ENCODE peak calls at places on chromosomes 3 and 15, in eight cellular contexts. One of them, this sample, is unnamed.
A peak's percentile ranks its signal among the peaks of the same experiment; 100 is the strongest.

GRCh38 chr3:66394261-66395249 is 106.3 kb downstream of the LRIG1 start:
- DNase-seq in T-helper 2 cell: no peak
- DNase-seq in amniotic stem cell: peak; percentile 49
- DNase-seq in Kasumi-1: no peak
- DNase-seq in smooth muscle cell of the brain vasculature: no peak
- DNase-seq in stomach: no peak
- DNase-seq in Right ventricle myocardium inferior: no peak
- DNase-seq in EL: no peak
- DNase-seq in this sample: no peak

GRCh38 chr15:90201150-90201943 is at the start of gene SEMA4B:
- DNase-seq in T-helper 2 cell: peak; percentile 66
- DNase-seq in amniotic stem cell: no peak
- DNase-seq in Kasumi-1: peak; percentile 66
- DNase-seq in smooth muscle cell of the brain vasculature: no peak
- DNase-seq in stomach: peak; percentile 85
- DNase-seq in Right ventricle myocardium inferior: peak; percentile 93
- DNase-seq in EL: peak; percentile 68
- DNase-seq in this sample: peak; percentile 62

GRCh38 chr15:42490743-42491539 is at the start of gene ZNF106:
- DNase-seq in T-helper 2 cell: peak; percentile 89
- DNase-seq in amniotic stem cell: peak; percentile 79
- DNase-seq in Kasumi-1: peak; percentile 83
- DNase-seq in smooth muscle cell of the brain vasculature: no peak
- DNase-seq in stomach: peak; percentile 85
- DNase-seq in Right ventricle myocardium inferior: peak; percentile 90
- DNase-seq in EL: peak; percentile 91
- DNase-seq in this sample: peak; percentile 82

GRCh38 chr3:63979093-63979492 is 44.2 kb downstream of the PSMD6 start:
- DNase-seq in T-helper 2 cell: peak; percentile 61
- DNase-seq in amniotic stem cell: no peak
- DNase-seq in Kasumi-1: no peak
- DNase-seq in smooth muscle cell of the brain vasculature: no peak
- DNase-seq in stomach: no peak
- DNase-seq in Right ventricle myocardium inferior: no peak
- DNase-seq in EL: peak; percentile 53
- DNase-seq in this sample: no peak

GRCh38 chr3:151580592-151580991 is 119.7 kb upstream of the IGSF10 start:
- DNase-seq in T-helper 2 cell: no peak
- DNase-seq in amniotic stem cell: peak; percentile 16
- DNase-seq in Kasumi-1: no peak
- DNase-seq in smooth muscle cell of the brain vasculature: no peak
- DNase-seq in stomach: no peak
- DNase-seq in Right ventricle myocardium inferior: no peak
- DNase-seq in EL: peak; percentile 73
- DNase-seq in this sample: no peak

GRCh38 chr3:14772533-14773138 is 46.1 kb upstream of the FGD5 start:
- DNase-seq in T-helper 2 cell: no peak
- DNase-seq in amniotic stem cell: no peak
- DNase-seq in Kasumi-1: no peak
- DNase-seq in smooth muscle cell of the brain vasculature: no peak
- DNase-seq in stomach: no peak
- DNase-seq in Right ventricle myocardium inferior: no peak
- DNase-seq in EL: no peak
- DNase-seq in this sample: no peak

GRCh38 chr3:4719011-4719649 is 226.0 kb downstream of the ITPR1 start:
- DNase-seq in T-helper 2 cell: no peak
- DNase-seq in amniotic stem cell: no peak
- DNase-seq in Kasumi-1: no peak
- DNase-seq in smooth muscle cell of the brain vasculature: no peak
- DNase-seq in stomach: no peak
- DNase-seq in Right ventricle myocardium inferior: no peak
- DNase-seq in EL: no peak
- DNase-seq in this sample: no peak

GRCh38 chr3:129505341-129505740 is 23.1 kb upstream of the RHO start:
- DNase-seq in T-helper 2 cell: no peak
- DNase-seq in amniotic stem cell: no peak
- DNase-seq in Kasumi-1: no peak
- DNase-seq in smooth muscle cell of the brain vasculature: no peak
- DNase-seq in stomach: no peak
- DNase-seq in Right ventricle myocardium inferior: no peak
- DNase-seq in EL: no peak
- DNase-seq in this sample: no peak

GRCh38 chr3:33915796-33916589 is 117.6 kb downstream of the PDCD6IP start:
- DNase-seq in T-helper 2 cell: no peak
- DNase-seq in amniotic stem cell: no peak
- DNase-seq in Kasumi-1: peak; percentile 61
- DNase-seq in smooth muscle cell of the brain vasculature: no peak
- DNase-seq in stomach: no peak
- DNase-seq in Right ventricle myocardium inferior: no peak
- DNase-seq in EL: peak; percentile 16
- DNase-seq in this sample: no peak

GRCh38 chr15:80403712-80404056 is 498 bp upstream of the ARNT2 start:
- DNase-seq in T-helper 2 cell: no peak
- DNase-seq in amniotic stem cell: no peak
- DNase-seq in Kasumi-1: no peak
- DNase-seq in smooth muscle cell of the brain vasculature: no peak
- DNase-seq in stomach: no peak
- DNase-seq in Right ventricle myocardium inferior: peak; percentile 59
- DNase-seq in EL: peak; percentile 7
- DNase-seq in this sample: no peak

GRCh38 chr3:98130421-98130820 is at the start of gene OR5H1:
- DNase-seq in T-helper 2 cell: no peak
- DNase-seq in amniotic stem cell: no peak
- DNase-seq in Kasumi-1: no peak
- DNase-seq in smooth muscle cell of the brain vasculature: no peak
- DNase-seq in stomach: no peak
- DNase-seq in Right ventricle myocardium inferior: no peak
- DNase-seq in EL: no peak
- DNase-seq in this sample: no peak

GRCh38 chr15:68991723-68992122 is 22.8 kb upstream of the NOX5 start:
- DNase-seq in T-helper 2 cell: no peak
- DNase-seq in amniotic stem cell: no peak
- DNase-seq in Kasumi-1: no peak
- DNase-seq in smooth muscle cell of the brain vasculature: no peak
- DNase-seq in stomach: peak; percentile 70
- DNase-seq in Right ventricle myocardium inferior: no peak
- DNase-seq in EL: no peak
- DNase-seq in this sample: no peak

GRCh38 chr3:29950232-29950631 is 656.2 kb upstream of the TGFBR2 start:
- DNase-seq in T-helper 2 cell: no peak
- DNase-seq in amniotic stem cell: no peak
- DNase-seq in Kasumi-1: no peak
- DNase-seq in smooth muscle cell of the brain vasculature: no peak
- DNase-seq in stomach: no peak
- DNase-seq in Right ventricle myocardium inferior: no peak
- DNase-seq in EL: peak; percentile 25
- DNase-seq in this sample: no peak

GRCh38 chr3:29827756-29828155 is 546.9 kb downstream of the RBMS3 start:
- DNase-seq in T-helper 2 cell: no peak
- DNase-seq in amniotic stem cell: no peak
- DNase-seq in Kasumi-1: no peak
- DNase-seq in smooth muscle cell of the brain vasculature: no peak
- DNase-seq in stomach: no peak
- DNase-seq in Right ventricle myocardium inferior: no peak
- DNase-seq in EL: peak; percentile 8
- DNase-seq in this sample: no peak

GRCh38 chr3:184480831-184481230 is 80.8 kb upstream of the EPHB3 start:
- DNase-seq in T-helper 2 cell: no peak
- DNase-seq in amniotic stem cell: no peak
- DNase-seq in Kasumi-1: no peak
- DNase-seq in smooth muscle cell of the brain vasculature: no peak
- DNase-seq in stomach: no peak
- DNase-seq in Right ventricle myocardium inferior: no peak
- DNase-seq in EL: no peak
- DNase-seq in this sample: no peak

GRCh38 chr15:67564590-67565345 is 22.3 kb downstream of the MAP2K5 start:
- DNase-seq in T-helper 2 cell: no peak
- DNase-seq in amniotic stem cell: no peak
- DNase-seq in Kasumi-1: peak; percentile 48
- DNase-seq in smooth muscle cell of the brain vasculature: no peak
- DNase-seq in stomach: no peak
- DNase-seq in Right ventricle myocardium inferior: no peak
- DNase-seq in EL: peak; percentile 10
- DNase-seq in this sample: no peak